ENCODE peak calls at places on chromosomes 5 and 9, in eight cellular contexts. V is AG09309; P is cerebellar cortex; W is activated CD8-positive, alpha-beta memory T cell treated with anti-CD3 and anti-CD28 coated beads, Interleukin-2, amount 50 U/mL, for 4 hours; B is GM13976; L is DMS153; N is activated CD4-positive, alpha-beta memory T cell treated with anti-CD3 and anti-CD28 coated beads, Interleukin-2, amount 10 ng/mL, durations not matched to agents 7 days and 5 days; M is AG10803. O is an unnamed sample.

GRCh38 chr9:138116521-138116920 is 238.9 kb downstream of the CACNA1B start:
- DNase-seq in V (no peak), P (no peak), W (no peak), B (no peak), L (no peak), N (no peak), M (no peak), O (no peak)

GRCh38 chr5:133431326-133431725 is 181.0 kb downstream of the FSTL4 start:
- DNase-seq in V (no peak), P (no peak), W (no peak), B (no peak), L (no peak), N (no peak), M (no peak), O (no peak)

GRCh38 chr5:130652178-130652577 is 512.9 kb downstream of the HINT1 start:
- DNase-seq in V (peak), P (no peak), W (no peak), B (no peak), L (no peak), N (no peak), M (peak), O (no peak)

GRCh38 chr9:88251903-88252302 is 113.6 kb upstream of the SPATA31C2 start:
- DNase-seq in V (no peak), P (no peak), W (no peak), B (no peak), L (no peak), N (no peak), M (no peak), O (no peak)

GRCh38 chr5:13498279-13498678 is 446.2 kb downstream of the DNAH5 start:
- DNase-seq in V (no peak), P (no peak), W (no peak), B (no peak), L (no peak), N (no peak), M (no peak), O (no peak)

GRCh38 chr9:91037511-91038482 is 236.2 kb downstream of the SYK start:
- DNase-seq in V (peak), P (no peak), W (no peak), B (no peak), L (peak), N (peak), M (peak), O (no peak)

GRCh38 chr9:137029058-137029922 is 1.3 kb upstream of the ABCA2 start:
- DNase-seq in V (no peak), P (peak), W (peak), B (peak), L (no peak), N (peak), M (peak), O (peak)

GRCh38 chr5:107129051-107129450 is 541.7 kb downstream of the EFNA5 start:
- DNase-seq in V (no peak), P (peak), W (no peak), B (no peak), L (no peak), N (no peak), M (no peak), O (no peak)

GRCh38 chr9:42852133-42852532 is 668.7 kb downstream of the SPATA31A6 start:
- DNase-seq in V (no peak), P (peak), W (no peak), B (peak), L (no peak), N (no peak), M (peak), O (no peak)

GRCh38 chr5:172315599-172316531 is 32.3 kb upstream of the UBTD2 start:
- DNase-seq in V (no peak), P (no peak), W (no peak), B (no peak), L (no peak), N (no peak), M (no peak), O (no peak)

GRCh38 chr5:88888291-88888690 is 5.3 kb upstream of the MEF2C start:
- DNase-seq in V (no peak), P (no peak), W (no peak), B (no peak), L (no peak), N (no peak), M (no peak), O (no peak)

GRCh38 chr9:4828776-4829175 is 36.0 kb downstream of the RCL1 start:
- DNase-seq in V (no peak), P (no peak), W (no peak), B (no peak), L (no peak), N (no peak), M (peak), O (no peak)

GRCh38 chr5:148998174-148998797 is 64.6 kb downstream of the SH3TC2 start:
- DNase-seq in V (no peak), P (peak), W (no peak), B (peak), L (no peak), N (peak), M (peak), O (peak)

GRCh38 chr9:124366476-124367220 is 48.6 kb downstream of the PSMB7 start:
- DNase-seq in V (peak), P (no peak), W (no peak), B (no peak), L (no peak), N (no peak), M (peak), O (no peak)

GRCh38 chr9:123069010-123069481 is 35.6 kb downstream of the GPR21 start:
- DNase-seq in V (peak), P (no peak), W (no peak), B (no peak), L (no peak), N (no peak), M (peak), O (no peak)

GRCh38 chr9:137506702-137507171 is 43.5 kb downstream of the PNPLA7 start:
- DNase-seq in V (no peak), P (no peak), W (no peak), B (no peak), L (no peak), N (no peak), M (peak), O (no peak)

GRCh38 chr9:89597711-89598707 is 6.8 kb upstream of the GADD45G start:
- DNase-seq in V (no peak), P (peak), W (peak), B (peak), L (peak), N (peak), M (peak), O (peak)

GRCh38 chr5:180138976-180139730 is 67.6 kb upstream of the RNF130 start:
- DNase-seq in V (no peak), P (no peak), W (no peak), B (no peak), L (no peak), N (peak), M (no peak), O (no peak)

GRCh38 chr5:112555691-112556090 is 136.6 kb upstream of the EPB41L4A start:
- DNase-seq in V (no peak), P (no peak), W (no peak), B (no peak), L (no peak), N (no peak), M (peak), O (no peak)

GRCh38 chr9:21970800-21971620 is 23.2 kb downstream of the CDKN2A start:
- DNase-seq in V (no peak), P (no peak), W (no peak), B (no peak), L (no peak), N (no peak), M (no peak), O (no peak)

GRCh38 chr9:21812415-21812814 is 10.0 kb downstream of the MTAP start:
- DNase-seq in V (no peak), P (no peak), W (no peak), B (no peak), L (no peak), N (no peak), M (peak), O (no peak)

GRCh38 chr5:143707797-143708196 is 104.2 kb upstream of the HMHB1 start:
- DNase-seq in V (no peak), P (no peak), W (no peak), B (no peak), L (no peak), N (no peak), M (peak), O (no peak)

GRCh38 chr5:68295772-68296171 is 80.2 kb downstream of the PIK3R1 start:
- DNase-seq in V (no peak), P (no peak), W (no peak), B (no peak), L (no peak), N (no peak), M (no peak), O (no peak)

GRCh38 chr9:27154923-27155322 is 45.9 kb downstream of the TEK start:
- DNase-seq in V (peak), P (no peak), W (no peak), B (no peak), L (no peak), N (no peak), M (peak), O (no peak)

GRCh38 chr5:3389471-3390026 is 206.1 kb upstream of the IRX1 start:
- DNase-seq in V (no peak), P (no peak), W (no peak), B (no peak), L (peak), N (no peak), M (no peak), O (no peak)

GRCh38 chr5:143002459-143003327 is 232.5 kb downstream of the ARHGAP26 start:
- DNase-seq in V (peak), P (peak), W (peak), B (peak), L (no peak), N (peak), M (peak), O (peak)

GRCh38 chr5:149857499-149857898 is 87.1 kb downstream of the PDE6A start:
- DNase-seq in V (no peak), P (peak), W (no peak), B (no peak), L (peak), N (no peak), M (no peak), O (peak)

GRCh38 chr5:32312194-32312681 is 501 bp downstream of the MTMR12 start:
- DNase-seq in V (peak), P (no peak), W (peak), B (peak), L (peak), N (peak), M (peak), O (peak)

GRCh38 chr9:112009656-112010055 is 113.0 kb downstream of the UGCG start:
- DNase-seq in V (no peak), P (no peak), W (no peak), B (no peak), L (no peak), N (no peak), M (peak), O (no peak)

GRCh38 chr9:76987594-76988200 is 31.8 kb upstream of the FOXB2 start:
- DNase-seq in V (no peak), P (peak), W (no peak), B (peak), L (peak), N (no peak), M (peak), O (peak)

GRCh38 chr5:50711280-50711679 is 44.8 kb downstream of the PARP8 start:
- DNase-seq in V (no peak), P (no peak), W (peak), B (peak), L (no peak), N (peak), M (peak), O (no peak)

GRCh38 chr5:36367524-36367923 is 65.8 kb upstream of the RANBP3L start:
- DNase-seq in V (peak), P (no peak), W (no peak), B (no peak), L (no peak), N (no peak), M (peak), O (no peak)

GRCh38 chr9:81530846-81531245 is 158.5 kb downstream of the TLE1 start:
- DNase-seq in V (no peak), P (no peak), W (no peak), B (no peak), L (no peak), N (no peak), M (no peak), O (no peak)

GRCh38 chr9:115973241-115973640 is 180.3 kb upstream of the PAPPA start:
- DNase-seq in V (no peak), P (no peak), W (no peak), B (no peak), L (no peak), N (no peak), M (no peak), O (no peak)

GRCh38 chr9:4081549-4081895 is 218.3 kb downstream of the GLIS3 start:
- DNase-seq in V (no peak), P (no peak), W (no peak), B (no peak), L (no peak), N (no peak), M (no peak), O (no peak)

GRCh38 chr9:116045083-116045482 is 108.5 kb upstream of the PAPPA start:
- DNase-seq in V (no peak), P (no peak), W (no peak), B (no peak), L (no peak), N (no peak), M (no peak), O (no peak)

GRCh38 chr5:55406292-55406691 is 98.5 kb downstream of the MTREX start:
- DNase-seq in V (no peak), P (no peak), W (no peak), B (no peak), L (peak), N (no peak), M (no peak), O (peak)

GRCh38 chr5:117189772-117190171 is 615.1 kb upstream of the SEMA6A start:
- DNase-seq in V (no peak), P (no peak), W (no peak), B (no peak), L (no peak), N (no peak), M (no peak), O (no peak)

GRCh38 chr9:32398207-32398606 is 13.8 kb downstream of the ACO1 start:
- DNase-seq in V (no peak), P (no peak), W (no peak), B (no peak), L (no peak), N (no peak), M (no peak), O (no peak)

O was measured in NCI-H345.